ENCODE peak calls at places on chromosomes 7 and 10, in five cellular contexts. X is Peyer's patch; Z is A673; E is CD4-positive, alpha-beta memory T cell; U is A549. C is an unnamed sample. For H3K4me1 and H3K9me3, the result is how much of the 10 kb centered on the place peaks cover.

GRCh38 chr10:5890519-5890878 is 456 bp downstream of the FBH1 start:
- DNase-seq in Z (peak), U (peak), E (no peak), X (no peak), C (peak)

GRCh38 chr10:24097771-24098207 is 111.1 kb upstream of the KIAA1217 start:
- DNase-seq in Z (peak), E (no peak), U (no peak), X (no peak), C (peak)

GRCh38 chr7:116952640-116953371 is 495 bp upstream of the ST7 start:
- DNase-seq in U (peak), Z (peak), X (no peak), E (no peak), C (peak)

GRCh38 chr10:131891929-131892816 is 8.6 kb upstream of the PPP2R2D start:
- DNase-seq in Z (no peak), X (peak), U (no peak), E (no peak), C (no peak)

GRCh38 chr10:4981722-4982471 is 18.7 kb downstream of the AKR1C1 start:
- DNase-seq in Z (peak), U (peak), X (peak), E (no peak), C (peak)

GRCh38 chr7:157513682-157514081 is 176.9 kb downstream of the DNAJB6 start:
- DNase-seq in X (no peak), E (no peak), Z (no peak), U (no peak), C (no peak)

GRCh38 chr7:102044641-102044983 is 227.2 kb downstream of the CUX1 start:
- DNase-seq in X (no peak), E (no peak), Z (no peak), U (no peak), C (no peak)

GRCh38 chr7:135758531-135758932 is 9.9 kb upstream of the FAM180A start:
- DNase-seq in X (no peak), E (no peak), U (no peak), Z (no peak), C (no peak)

GRCh38 chr7:3157541-3158287 is 114.0 kb upstream of the CARD11 start:
- DNase-seq in Z (peak), E (no peak), U (no peak), X (no peak), C (no peak)

GRCh38 chr10:62690703-62691102 is 113.8 kb upstream of the ADO start:
- DNase-seq in E (peak), U (peak), X (no peak), Z (peak), C (no peak)

GRCh38 chr7:82472966-82473365 is 29.4 kb upstream of the CACNA2D1 start:
- DNase-seq in X (no peak), U (no peak), Z (no peak), E (no peak), C (no peak)

GRCh38 chr10:43440782-43441134 is 3.8 kb downstream of the ZNF487 start:
- DNase-seq in Z (no peak), X (no peak), E (no peak), U (no peak), C (no peak)

GRCh38 chr7:142754681-142755575 is 5.7 kb downstream of the PRSS1 start:
- DNase-seq in E (no peak), X (no peak), U (no peak), Z (no peak), C (no peak)

GRCh38 chr10:43981232-43981631 is 332.6 kb upstream of the ZNF32 start:
- DNase-seq in E (no peak), U (no peak), Z (no peak), X (no peak), C (no peak)

GRCh38 chr10:71584461-71584860 is 135.1 kb downstream of the C10orf105 start:
- DNase-seq in X (no peak), U (no peak), E (no peak), Z (no peak), C (no peak)

GRCh38 chr7:12637819-12638592 is 49.4 kb upstream of the ARL4A start:
- DNase-seq in Z (no peak), U (no peak), E (peak), X (no peak), C (no peak)

GRCh38 chr10:19847321-19847720 is 31.1 kb downstream of the PLXDC2 start:
- DNase-seq in E (no peak), X (no peak), Z (peak), U (no peak), C (no peak)

GRCh38 chr7:55527314-55527713 is 45.0 kb downstream of the VOPP1 start:
- DNase-seq in Z (peak), X (no peak), E (no peak), U (no peak), C (no peak)

GRCh38 chr7:92833024-92833765 is 3.2 kb downstream of the CDK6 start:
- DNase-seq in U (peak), E (peak), X (peak), Z (peak), C (peak)

GRCh38 chr10:58951087-58951486 is 225.4 kb upstream of the PHYHIPL start:
- DNase-seq in E (no peak), U (no peak), Z (no peak), X (no peak), C (no peak)
- H3K27ac ChIP-seq in E (no peak), U (peak), Z (no peak), X (no peak), C (no peak)

DNA sequence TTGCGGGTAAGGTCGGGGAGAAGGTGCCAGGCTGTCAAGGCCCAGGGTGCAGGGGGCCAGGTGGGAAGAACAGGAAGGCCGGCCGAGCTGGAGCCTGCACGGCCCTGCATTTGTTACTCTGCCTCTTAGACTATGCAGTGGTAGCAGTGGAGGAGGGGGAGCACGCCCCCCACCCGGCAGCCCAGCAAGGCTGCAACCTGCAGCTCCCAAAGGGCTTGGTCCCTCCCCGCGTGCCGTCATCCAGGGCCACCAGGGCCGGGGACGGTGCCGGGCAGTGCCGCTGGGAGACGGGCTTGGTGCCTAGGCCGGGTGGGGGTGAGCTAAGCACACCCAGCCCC is 7.0 kb upstream of the GPER1 start:
- DNase-seq in X (no peak), Z (no peak), E (no peak), U (no peak), C (no peak)
- H3K4me1 ChIP-seq in X (under half), Z (under half), E (under half), U (under half), C (under half)

DNA sequence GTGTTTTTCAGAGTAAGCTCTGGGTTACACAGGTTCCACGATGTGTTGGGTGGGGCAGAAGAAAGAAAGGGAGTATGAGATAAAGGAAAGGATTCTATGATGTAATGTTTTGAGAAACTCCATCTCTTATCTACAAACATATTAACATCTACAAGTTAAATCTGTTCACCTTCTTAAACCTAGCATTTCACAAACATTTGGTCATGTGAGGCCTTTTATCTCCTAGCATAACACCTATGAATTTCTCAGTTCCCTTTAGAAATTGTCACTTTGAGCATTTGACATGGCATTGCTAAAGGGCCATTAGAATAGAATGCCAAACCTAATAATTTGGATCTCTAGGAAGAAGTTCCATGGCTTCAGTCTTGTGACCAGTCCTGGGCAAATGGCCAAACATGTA is 217.1 kb upstream of the AOAH start:
- DNase-seq in E (no peak), Z (no peak), X (no peak), U (no peak), C (no peak)
- H3K9me3 ChIP-seq in E (under half), Z (under half), X (under half), U (under half), C (under half)

DNA sequence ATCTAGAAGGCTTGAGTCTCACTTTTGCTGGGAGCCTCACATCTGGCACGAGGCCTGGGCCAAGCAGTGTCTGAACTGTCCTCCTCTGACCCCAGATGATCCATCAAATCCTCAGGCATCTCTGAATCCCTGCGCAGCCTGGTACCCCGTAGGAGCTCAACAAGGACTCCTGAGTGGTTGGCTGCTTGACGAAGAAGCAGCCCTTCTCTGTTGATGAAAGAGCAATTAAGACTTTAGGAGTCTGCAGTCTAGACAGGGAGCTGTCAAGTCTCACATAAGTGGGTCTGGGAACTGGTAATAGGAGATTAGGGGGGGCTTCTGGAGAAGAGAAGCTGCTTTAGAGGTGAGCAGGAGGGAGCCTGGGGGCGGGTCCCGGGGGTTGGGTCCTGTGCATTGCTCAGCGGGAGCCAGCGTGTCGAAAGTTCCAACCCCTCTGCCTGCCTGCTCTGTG is 326.0 kb downstream of the RPS24 start:
- DNase-seq in Z (peak), X (no peak), U (no peak), E (no peak), C (no peak)
- H3K27ac ChIP-seq in Z (no peak), X (no peak), U (no peak), E (no peak), C (no peak)

DNA sequence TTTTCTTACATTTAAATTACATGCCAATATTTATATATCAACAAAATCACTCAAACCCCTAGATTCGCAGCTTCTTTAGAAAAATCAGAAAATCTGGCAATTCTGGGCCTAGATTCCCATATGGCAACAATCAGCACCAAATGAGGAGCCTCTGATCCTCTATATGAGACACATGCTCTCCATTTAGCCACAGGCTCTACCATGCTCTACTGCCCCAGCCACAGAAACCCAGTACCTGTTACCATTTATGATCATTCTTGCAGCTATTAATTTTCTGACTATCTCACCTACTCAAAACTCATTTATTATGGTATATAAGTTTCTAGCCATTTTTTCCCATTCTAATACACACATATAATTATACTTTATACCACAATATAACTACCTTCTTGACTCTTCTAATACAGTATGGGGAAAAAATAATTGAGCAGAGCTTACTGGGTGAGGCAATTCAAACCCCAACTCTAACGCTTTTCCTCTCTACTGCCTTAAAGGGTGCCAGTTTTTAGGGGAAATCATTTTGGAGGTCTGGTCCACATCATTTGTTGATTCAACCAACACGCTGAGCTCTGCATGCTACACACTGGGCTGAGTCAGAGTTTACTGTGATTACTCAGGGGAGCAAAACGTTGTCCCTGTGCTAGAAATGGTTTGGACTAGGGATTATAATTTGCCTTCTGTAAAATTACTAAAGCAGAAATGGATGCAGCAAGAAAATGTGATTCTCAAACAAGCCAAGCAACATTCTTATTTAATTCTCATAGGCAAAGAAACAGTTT is 11.6 kb downstream of the PDLIM1 start:
- DNase-seq in U (peak), X (no peak), Z (no peak), E (no peak), C (no peak)
- H3K4me1 ChIP-seq in U (half or more), X (half or more), Z (under half), E (under half), C (under half)

DNA sequence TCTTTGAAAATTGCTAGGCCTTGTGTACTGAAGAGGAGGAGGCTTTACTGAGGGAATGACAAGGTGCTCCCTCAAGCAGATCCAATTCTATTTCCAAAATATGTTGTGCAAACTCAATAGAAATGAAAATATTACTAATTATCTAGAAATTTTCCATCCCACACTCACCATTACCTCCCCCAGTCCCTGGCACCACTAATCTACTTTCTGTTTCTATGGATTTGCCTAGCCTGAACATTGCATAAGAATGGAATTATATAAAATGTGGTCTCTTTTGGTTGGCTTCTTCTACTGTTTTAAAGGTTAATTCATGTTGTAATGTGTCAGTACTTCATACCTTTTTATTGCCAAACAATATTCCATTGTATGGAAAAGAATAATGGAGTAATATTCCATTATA is 18.7 kb upstream of the NUB1 start:
- DNase-seq in Z (no peak), U (no peak), X (no peak), E (no peak), C (no peak)
- H3K9me3 ChIP-seq in Z (under half), U (under half), X (under half), E (under half), C (under half)

GRCh38 chr7:99141334-99141733 is 2.6 kb downstream of the SMURF1 start:
- DNase-seq in E (peak), U (no peak), Z (no peak), X (no peak), C (no peak)

GRCh38 chr7:99141756-99142726 is 1.9 kb downstream of the SMURF1 start:
- DNase-seq in E (peak), U (peak), Z (peak), X (peak), C (peak)

GRCh38 chr7:99142727-99143521 is 984 bp downstream of the SMURF1 start:
- DNase-seq in X (peak), U (peak), E (peak), Z (peak), C (peak)

GRCh38 chr7:99139031-99139430 is 4.9 kb downstream of the SMURF1 start:
- DNase-seq in E (no peak), U (no peak), X (no peak), Z (no peak), C (no peak)

DNA sequence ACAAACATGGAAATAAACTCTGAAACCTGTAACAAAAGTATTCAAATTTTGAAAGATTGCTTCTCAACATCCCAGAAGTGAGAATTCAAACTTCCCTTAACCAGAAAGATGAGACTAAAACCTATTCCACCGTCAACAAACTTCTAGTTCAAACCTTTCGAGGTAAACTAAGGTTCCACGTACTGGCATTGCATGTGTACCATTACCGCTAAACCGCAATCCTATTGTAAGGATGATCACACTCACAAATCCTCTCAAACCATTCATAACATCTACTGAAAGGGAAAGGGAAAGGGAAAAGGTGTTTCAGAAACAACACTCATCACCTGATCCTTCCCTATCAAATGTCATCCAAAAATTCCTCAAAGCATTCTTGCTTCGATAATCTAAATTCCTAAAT is 3.1 kb downstream of the SMURF1 start:
- DNase-seq in X (no peak), Z (no peak), E (no peak), U (no peak), C (no peak)
- H3K27ac ChIP-seq in X (no peak), Z (no peak), E (peak), U (no peak), C (no peak)

GRCh38 chr10:96089670-96090462 is 40.2 kb upstream of the ZNF518A start:
- DNase-seq in E (peak), X (peak), U (peak), Z (peak), C (peak)
- H3K4me1 ChIP-seq in E (under half), X (under half), U (under half), Z (under half), C (under half)

GRCh38 chr7:7263297-7264230 is 81.2 kb downstream of the C1GALT1 start:
- DNase-seq in U (no peak), E (no peak), Z (no peak), X (no peak), C (peak)
- H3K9me3 ChIP-seq in U (under half), E (under half), Z (under half), X (under half), C (under half)

GRCh38 chr10:113911839-113912238 is 57.4 kb downstream of the NHLRC2 start:
- DNase-seq in U (no peak), X (no peak), E (no peak), Z (no peak), C (no peak)

GRCh38 chr10:113915540-113915939 is 61.1 kb downstream of the NHLRC2 start:
- DNase-seq in U (no peak), Z (no peak), X (no peak), E (no peak), C (no peak)

GRCh38 chr10:113914936-113915335 is 60.5 kb downstream of the NHLRC2 start:
- DNase-seq in E (no peak), U (no peak), X (no peak), Z (no peak), C (no peak)

GRCh38 chr10:113912582-113912981 is 58.1 kb downstream of the NHLRC2 start:
- DNase-seq in Z (no peak), U (no peak), X (no peak), E (no peak), C (no peak)

GRCh38 chr10:113916053-113916452 is 61.6 kb downstream of the NHLRC2 start:
- DNase-seq in U (no peak), E (no peak), X (no peak), Z (no peak), C (no peak)
- H3K27ac ChIP-seq in U (no peak), E (no peak), X (no peak), Z (no peak), C (no peak)